ENCODE peak calls at places on chromosomes 6 and 20, in seven cellular contexts. G is A673, W is endothelial cell of umbilical vein, B is GM23338, Y is fibroblast of lung, A is GM12878, K is GM23248. V is an unnamed sample.

GRCh38 chr6:1502041-1502440 is 107.7 kb upstream of the FOXC1 start:
- DNase-seq in Y (no peak), A (no peak), G (no peak), W (no peak), B (no peak), K (peak; percentile 46), V (no peak)

GRCh38 chr20:23200914-23201313 is 114.8 kb upstream of the CD93 start:
- DNase-seq in W (no peak), B (peak; percentile 85), K (peak; percentile 30), A (no peak), G (peak; percentile 24), Y (peak; percentile 22), V (peak; percentile 45)

GRCh38 chr6:28542440-28543293 is 17.0 kb downstream of the GPX5 start:
- DNase-seq in W (peak; percentile 70), A (peak; percentile 64), G (peak; percentile 90), Y (peak; percentile 87), K (peak; percentile 76), B (peak; percentile 98), V (peak; percentile 95)

GRCh38 chr6:88855521-88856152 is 107.8 kb downstream of the RNGTT start:
- DNase-seq in K (no peak), A (no peak), Y (no peak), G (no peak), W (no peak), B (no peak), V (no peak)

GRCh38 chr20:15875446-15875845 is 697.8 kb downstream of the KIF16B start:
- DNase-seq in W (no peak), A (no peak), Y (no peak), G (no peak), K (no peak), B (no peak), V (no peak)

GRCh38 chr6:45026003-45026516 is 302.1 kb upstream of the RUNX2 start:
- DNase-seq in B (no peak), W (no peak), K (peak; percentile 33), Y (peak; percentile 69), A (no peak), G (no peak), V (no peak)

GRCh38 chr6:63058601-63059000 is 152.7 kb upstream of the FKBP1C start:
- DNase-seq in W (no peak), G (no peak), B (peak; percentile 57), A (no peak), Y (no peak), K (no peak), V (no peak)

GRCh38 chr6:41605649-41606048 is 32.6 kb upstream of the MDFI start:
- DNase-seq in K (no peak), A (no peak), B (no peak), Y (no peak), W (no peak), G (no peak), V (no peak)

GRCh38 chr20:33667245-33668086 is 723 bp downstream of the ACTL10 start:
- DNase-seq in Y (peak; percentile 66), W (peak; percentile 73), B (no peak), K (no peak), G (peak; percentile 88), A (no peak), V (peak; percentile 40)

GRCh38 chr20:42492998-42493397 is 696.7 kb downstream of the PTPRT start:
- DNase-seq in A (no peak), Y (no peak), G (no peak), K (no peak), W (no peak), B (no peak), V (no peak)

GRCh38 chr6:70289299-70289698 is 13.6 kb downstream of the COL9A1 start:
- DNase-seq in A (no peak), W (no peak), B (peak; percentile 37), G (peak; percentile 40), Y (no peak), K (no peak), V (no peak)

GRCh38 chr6:97850458-97851218 is 567.6 kb upstream of the MMS22L start:
- DNase-seq in Y (peak; percentile 1), A (no peak), K (peak; percentile 84), G (peak; percentile 51), W (no peak), B (peak; percentile 44), V (no peak)

GRCh38 chr6:10463491-10464481 is 48.9 kb upstream of the TFAP2A start:
- DNase-seq in A (no peak), G (no peak), W (no peak), Y (no peak), K (no peak), B (peak; percentile 41), V (no peak)

GRCh38 chr20:45012682-45013302 is 46.5 kb downstream of the STK4 start:
- DNase-seq in G (no peak), Y (peak; percentile 41), B (peak; percentile 54), W (no peak), A (no peak), K (peak; percentile 76), V (no peak)

GRCh38 chr6:158409451-158409850 is 97.2 kb downstream of the TULP4 start:
- DNase-seq in K (peak; percentile 48), B (no peak), W (peak; percentile 94), A (no peak), Y (peak; percentile 72), G (peak; percentile 88), V (no peak)

GRCh38 chr6:47162793-47163192 is 120.7 kb upstream of the ADGRF1 start:
- DNase-seq in Y (no peak), K (no peak), B (no peak), A (peak; percentile 4), G (no peak), W (no peak), V (no peak)

GRCh38 chr6:65760285-65760684 is 53.3 kb upstream of the EYS start:
- DNase-seq in A (no peak), Y (no peak), G (peak; percentile 1), K (peak; percentile 0), W (no peak), B (no peak), V (no peak)

GRCh38 chr6:125294036-125294435 is 7.7 kb downstream of the HDDC2 start:
- DNase-seq in G (no peak), K (no peak), A (no peak), Y (no peak), W (no peak), B (no peak), V (peak; percentile 19)

GRCh38 chr6:47102331-47102730 is 60.2 kb upstream of the ADGRF1 start:
- DNase-seq in Y (no peak), W (no peak), G (no peak), A (no peak), B (no peak), K (no peak), V (no peak)

GRCh38 chr20:51667002-51667408 is 101.2 kb downstream of the ATP9A start:
- DNase-seq in A (no peak), W (no peak), Y (no peak), B (no peak), G (no peak), K (no peak), V (no peak)
- H3K27ac ChIP-seq in A (no peak overlapping the region), W (no peak overlapping the region), Y (no peak overlapping the region), B (no peak overlapping the region), G (no peak overlapping the region), K (no peak overlapping the region), V (no peak overlapping the region)

DNA sequence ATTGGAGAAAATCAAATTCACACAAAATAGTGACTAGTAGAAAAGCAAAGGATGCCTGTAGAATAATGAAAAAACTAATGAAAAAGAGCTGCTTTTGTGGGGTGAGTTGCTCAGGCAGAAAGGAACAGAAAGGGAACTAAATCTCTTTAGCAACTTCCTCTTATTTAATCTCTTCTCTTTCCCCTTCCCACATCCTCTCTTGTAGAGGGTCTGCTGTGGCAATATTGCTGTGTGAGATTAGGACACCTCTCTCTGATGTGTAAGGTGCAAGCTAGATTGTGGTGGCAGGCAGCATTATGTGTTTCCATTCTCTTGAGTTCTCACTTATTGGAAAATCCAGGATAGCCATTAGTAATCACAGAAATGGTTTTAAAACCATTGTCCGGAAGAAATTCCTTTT is 49.7 kb downstream of the SYNE1 start:
- DNase-seq in Y (no peak), G (no peak), K (no peak), W (no peak), B (no peak), A (no peak), V (no peak)
- TF ChIP-seq EZH2 in Y (no peak), G (no peak), K (no peak), W (no peak), B (no peak), A (no peak), V (no peak)

GRCh38 chr6:106279179-106279578 is 46.4 kb downstream of the ATG5 start:
- DNase-seq in K (peak; percentile 25), Y (peak; percentile 17), W (no peak), A (no peak), B (no peak), G (no peak), V (peak; percentile 33)

GRCh38 chr6:106281088-106281487 is 44.5 kb downstream of the ATG5 start:
- DNase-seq in G (no peak), W (no peak), A (no peak), B (no peak), K (peak; percentile 5), Y (peak; percentile 21), V (peak; percentile 45)

GRCh38 chr6:106286746-106287145 is 38.8 kb downstream of the ATG5 start:
- DNase-seq in B (no peak), G (no peak), W (no peak), Y (no peak), K (no peak), A (no peak), V (no peak)

GRCh38 chr6:106283476-106283875 is 42.1 kb downstream of the ATG5 start:
- DNase-seq in B (no peak), A (no peak), K (no peak), Y (no peak), W (no peak), G (no peak), V (no peak)

GRCh38 chr6:106281661-106282060 is 43.9 kb downstream of the ATG5 start:
- DNase-seq in G (no peak), B (no peak), K (no peak), A (no peak), Y (no peak), W (no peak), V (peak; percentile 16)
- H3K27ac ChIP-seq in G (no peak overlapping the region), B (no peak overlapping the region), K (no peak overlapping the region), A (no peak overlapping the region), Y (no peak overlapping the region), W (no peak overlapping the region), V (no peak overlapping the region)

DNA sequence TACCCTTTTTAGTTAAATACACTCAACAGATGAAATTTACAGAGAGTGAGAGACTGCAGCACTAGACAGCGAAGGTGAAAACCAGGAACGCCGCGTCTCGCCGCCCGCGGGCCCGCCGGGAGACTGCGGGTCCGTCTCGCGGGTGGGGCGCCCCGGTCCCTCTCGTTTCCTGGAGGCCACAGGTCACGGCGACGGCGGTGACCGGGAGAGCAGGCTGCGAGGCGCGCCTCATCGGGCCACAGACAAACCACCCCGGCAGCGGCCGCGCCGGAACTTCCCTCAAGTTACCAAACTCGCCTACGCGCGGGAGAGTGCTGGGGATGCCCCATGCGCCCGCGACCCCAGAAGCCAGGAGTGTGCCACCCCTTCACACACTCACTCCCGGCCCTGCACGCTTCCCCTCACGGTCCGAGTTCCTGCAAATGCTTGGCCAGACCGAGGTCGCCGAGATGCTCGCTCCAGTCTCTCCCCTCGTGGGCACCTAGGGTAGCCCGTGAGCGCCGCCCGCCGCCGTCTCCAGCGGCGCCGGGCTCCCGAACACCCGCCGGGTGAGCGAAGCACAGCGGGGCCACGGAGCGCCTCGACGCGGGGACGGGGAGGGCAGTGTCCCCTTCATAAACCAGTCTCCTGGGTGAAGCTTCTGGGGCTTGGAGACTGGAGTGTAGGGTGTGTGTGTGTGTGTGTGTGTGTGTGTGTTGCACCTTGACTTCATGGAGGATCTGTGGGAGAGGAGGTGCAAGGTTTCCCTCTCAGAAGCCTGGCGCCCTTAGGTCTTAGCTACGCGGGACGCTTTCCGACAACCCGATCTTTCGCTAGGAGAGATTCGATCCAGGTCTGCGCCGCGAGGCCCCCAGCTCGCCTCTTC is 1.4 kb downstream of the BACH2 start:
- DNase-seq in B (peak; percentile 48), G (peak; percentile 20), W (peak; percentile 56), K (peak; percentile 47), Y (peak; percentile 65), A (no peak), V (peak; percentile 60)
- TF ChIP-seq EZH2 in B (peak; percentile 5), G (peak; percentile 72), W (peak; percentile 50), K (peak; percentile 88), Y (no peak), A (peak; percentile 81), V (no peak)